ENCODE peak calls at places on chromosomes 13 and 19, in eight cellular contexts. S is stimulated activated CD8-positive, alpha-beta memory T cell treated with anti-CD3 and anti-CD28 coated beads, Interleukin-2, amount 100 ng/mL, for 48 hours; V is progenitor cell of endocrine pancreas; U is fibroblast of mammary gland; M is NCI-H146; A is foreskin fibroblast; D is activated CD4-positive, alpha-beta T cell treated with anti-CD3 and anti-CD28 coated beads, Interleukin-2, amount 10 ng/mL, durations not matched to agents 24 days and 14 days; J is brain microvascular endothelial cell. N is an unnamed sample.
A peak's percentile ranks its signal among the peaks of the same experiment; 100 is the strongest.

GRCh38 chr19:17394891-17395415 is 957 bp upstream of the CCDC194 start:
- DNase-seq in A (peak; percentile 74), V (no peak), M (peak; percentile 53), J (no peak), D (peak; percentile 89), U (peak; percentile 33), S (peak; percentile 74), N (peak; percentile 74)

GRCh38 chr19:48630289-48631036 is 6.7 kb downstream of the DBP start:
- DNase-seq in M (peak; percentile 52), D (no peak), U (no peak), A (peak; percentile 23), J (peak; percentile 51), S (no peak), V (no peak), N (peak; percentile 63)

GRCh38 chr13:69324109-69324886 is 783.3 kb upstream of the ATXN8OS start:
- DNase-seq in U (peak; percentile 1), V (no peak), D (no peak), M (peak; percentile 53), S (no peak), J (no peak), A (no peak), N (no peak)

GRCh38 chr19:12555456-12555930 is 4.2 kb upstream of the ZNF564 start:
- DNase-seq in S (no peak), M (no peak), A (no peak), U (no peak), D (no peak), J (no peak), V (no peak), N (no peak)

GRCh38 chr19:58196911-58197616 is 14.2 kb downstream of the ZNF274 start:
- DNase-seq in V (no peak), J (no peak), M (no peak), D (no peak), S (no peak), U (peak; percentile 43), A (peak; percentile 11), N (peak; percentile 24)

GRCh38 chr13:19085876-19086275 is 95.7 kb downstream of the TUBA3C start:
- DNase-seq in U (no peak), M (no peak), A (no peak), V (no peak), S (no peak), D (no peak), J (no peak), N (no peak)

GRCh38 chr13:52125547-52125946 is 3.3 kb downstream of the NEK5 start:
- DNase-seq in U (no peak), S (no peak), A (no peak), J (no peak), V (no peak), M (no peak), D (peak; percentile 16), N (no peak)

GRCh38 chr19:11165486-11166030 is 10.0 kb upstream of the SPC24 start:
- DNase-seq in M (no peak), U (peak; percentile 60), A (peak; percentile 71), D (no peak), V (no peak), S (no peak), J (no peak), N (peak; percentile 68)

GRCh38 chr13:39538826-39539555 is 64.0 kb downstream of the LHFPL6 start:
- DNase-seq in U (peak; percentile 66), V (no peak), J (peak; percentile 40), D (no peak), S (no peak), A (peak; percentile 81), M (no peak), N (peak; percentile 36)

GRCh38 chr13:110907951-110908898 is 6.6 kb downstream of the ANKRD10 start:
- DNase-seq in J (no peak), M (peak; percentile 49), D (no peak), V (no peak), A (no peak), S (peak; percentile 8), U (no peak), N (peak; percentile 53)

GRCh38 chr19:49894879-49895565 is 1.7 kb downstream of the IL4I1 start:
- DNase-seq in D (peak; percentile 70), M (no peak), J (no peak), A (no peak), V (no peak), U (no peak), S (peak; percentile 55), N (no peak)

GRCh38 chr13:73299787-73300186 is 241.0 kb downstream of the KLF5 start:
- DNase-seq in J (no peak), M (no peak), D (no peak), S (no peak), U (no peak), A (no peak), V (no peak), N (no peak)

GRCh38 chr19:17333611-17334413 is 843 bp downstream of the ANO8 start:
- DNase-seq in M (no peak), J (peak; percentile 78), S (peak; percentile 68), A (peak; percentile 92), U (peak; percentile 84), V (no peak), D (peak; percentile 92), N (peak; percentile 91)

GRCh38 chr13:26320766-26321165 is 66.8 kb downstream of the CDK8 start:
- DNase-seq in V (no peak), S (no peak), D (no peak), J (no peak), A (no peak), M (no peak), U (no peak), N (no peak)

GRCh38 chr13:112722433-112723250 is 32.8 kb downstream of the ATP11A start:
- DNase-seq in M (no peak), J (peak; percentile 76), A (peak; percentile 68), V (no peak), S (no peak), D (no peak), U (peak; percentile 66), N (peak; percentile 65)

GRCh38 chr13:54029226-54029625 is 1000.6 kb downstream of the OLFM4 start:
- DNase-seq in J (no peak), U (no peak), D (no peak), M (peak; percentile 2), V (no peak), S (no peak), A (no peak), N (no peak)

GRCh38 chr19:5407356-5407755 is 47.9 kb upstream of the ZNRF4 start:
- DNase-seq in U (peak; percentile 47), J (peak; percentile 15), A (peak; percentile 24), M (no peak), V (no peak), S (no peak), D (no peak), N (peak; percentile 43)

GRCh38 chr19:57675881-57676280 is 5.9 kb upstream of the ZNF551 start:
- DNase-seq in J (no peak), D (no peak), V (no peak), M (no peak), U (peak; percentile 59), A (peak; percentile 39), S (no peak), N (peak; percentile 91)

GRCh38 chr13:60397693-60398437 is 845 bp downstream of the TDRD3 start:
- DNase-seq in M (peak; percentile 79), J (peak; percentile 57), U (peak; percentile 63), A (peak; percentile 84), S (peak; percentile 39), D (peak; percentile 84), V (no peak), N (peak; percentile 84)

GRCh38 chr19:49585023-49585422 is 3.9 kb downstream of the PRRG2 start:
- DNase-seq in J (no peak), S (no peak), D (no peak), M (peak; percentile 34), A (no peak), V (peak; percentile 54), U (no peak), N (no peak)

GRCh38 chr13:114283581-114283980 is 2.2 kb downstream of the UPF3A start:
- DNase-seq in S (no peak), U (no peak), D (no peak), J (no peak), M (no peak), V (no peak), A (no peak), N (no peak)

GRCh38 chr13:111598751-111599150 is 278.3 kb downstream of the TEX29 start:
- DNase-seq in V (no peak), J (no peak), A (no peak), D (no peak), U (no peak), S (no peak), M (no peak), N (no peak)

GRCh38 chr13:35714588-35714987 is 238.1 kb upstream of the MAB21L1 start:
- DNase-seq in S (no peak), D (no peak), A (peak; percentile 62), J (no peak), V (no peak), M (no peak), U (no peak), N (no peak)

GRCh38 chr13:72754111-72754510 is 26.4 kb downstream of the BORA start:
- DNase-seq in S (no peak), D (no peak), V (no peak), A (no peak), U (no peak), M (no peak), J (no peak), N (no peak)

N was measured in GM23248.